ENCODE peak calls at places on chromosomes 5 and 9, in six cellular contexts. F is uterus; U is CD4-positive, alpha-beta T cell; W is pancreas; P is GM20000; E is RWPE1. M is an unnamed sample.

GRCh38 chr9:35688558-35689350 is 971 bp downstream of the TPM2 start:
- DNase-seq in P (no peak), F (no peak), U (no peak), W (peak), E (peak), M (no peak)

GRCh38 chr5:178331491-178331981 is 98.9 kb upstream of the PHYKPL start:
- DNase-seq in U (no peak), E (peak), P (no peak), F (peak), W (peak), M (peak)

GRCh38 chr9:91889161-91889560 is 60.9 kb downstream of the ROR2 start:
- DNase-seq in U (no peak), F (no peak), P (no peak), W (no peak), E (no peak), M (no peak)

GRCh38 chr9:120475341-120475740 is 104.6 kb downstream of the CDK5RAP2 start:
- DNase-seq in U (no peak), P (no peak), F (no peak), W (no peak), E (no peak), M (no peak)

GRCh38 chr5:138656916-138657315 is 81.7 kb upstream of the HSPA9 start:
- DNase-seq in W (no peak), P (no peak), U (no peak), E (no peak), F (no peak), M (no peak)

GRCh38 chr9:98784855-98785254 is 11.5 kb downstream of the ANKS6 start:
- DNase-seq in P (no peak), E (no peak), F (no peak), U (no peak), W (no peak), M (no peak)

GRCh38 chr5:24225051-24225450 is 419.7 kb downstream of the CDH10 start:
- DNase-seq in W (no peak), U (no peak), F (no peak), E (no peak), P (no peak), M (no peak)

GRCh38 chr5:132462856-132463745 is 27.5 kb downstream of the IRF1 start:
- DNase-seq in W (no peak), P (no peak), E (no peak), U (no peak), F (no peak), M (no peak)

GRCh38 chr5:120568716-120569115 is 104.6 kb downstream of the PRR16 start:
- DNase-seq in E (no peak), U (no peak), P (no peak), W (no peak), F (no peak), M (no peak)

GRCh38 chr9:94630281-94630680 is 9.0 kb downstream of the FBP1 start:
- DNase-seq in E (no peak), W (no peak), P (no peak), U (no peak), F (no peak), M (no peak)

GRCh38 chr9:111525056-111525977 is at the start of gene ZNF483:
- DNase-seq in U (peak), F (peak), W (peak), E (peak), P (peak), M (no peak)

GRCh38 chr5:122858451-122858850 is 13.0 kb downstream of the SNX24 start:
- DNase-seq in F (no peak), P (no peak), E (peak), U (no peak), W (no peak), M (no peak)

GRCh38 chr5:17395106-17395505 is 102.9 kb upstream of the TAF11L2 start:
- DNase-seq in P (no peak), E (no peak), F (no peak), W (no peak), U (no peak), M (no peak)

GRCh38 chr5:136364307-136364706 is 1.0 kb downstream of the TRPC7 start:
- DNase-seq in U (no peak), F (no peak), E (no peak), W (no peak), P (no peak), M (no peak)
- TF ChIP-seq CTCF in U (no peak), F (no peak), E (no peak), W (no peak), P (peak), M (no peak)

GRCh38 chr9:72203205-72203803 is 54.1 kb downstream of the GDA start:
- DNase-seq in W (no peak), E (peak), U (no peak), F (no peak), P (peak), M (no peak)
- TF ChIP-seq CTCF in W (peak), E (peak), U (no peak), F (no peak), P (peak), M (no peak)

GRCh38 chr9:34459356-34459755 is 751 bp downstream of the DNAI1 start:
- DNase-seq in P (no peak), U (no peak), F (no peak), E (no peak), W (no peak), M (no peak)
- TF ChIP-seq CTCF in P (no peak), U (no peak), F (no peak), E (no peak), W (no peak), M (no peak)

GRCh38 chr9:124222109-124222508 is 35.6 kb upstream of the NEK6 start:
- DNase-seq in E (no peak), U (no peak), F (no peak), W (no peak), P (no peak), M (no peak)
- TF ChIP-seq CTCF in E (no peak), U (no peak), F (no peak), W (no peak), P (no peak), M (no peak)

GRCh38 chr5:150458819-150459557 is 9.4 kb upstream of the RPS14 start:
- DNase-seq in U (peak), P (peak), E (peak), W (peak), F (peak), M (peak)
- TF ChIP-seq CTCF in U (peak), P (peak), E (peak), W (peak), F (peak), M (peak)